ENCODE peak calls at places on chromosomes 11 and 22, in nine cellular contexts. I is NCI-H1105 treated with DMSO at 0.1 percent for 48 hours; W is M059J; Y is activated T-helper 1 cell treated with Interleukin-2 at 50 U/mL for 16 hours; Q is amniotic stem cell; C is stimulated activated CD8-positive, alpha-beta memory T cell treated with anti-CD3 and anti-CD28 coated beads, Interleukin-4, amount 100 ng/mL, for 1 hour; J is CD8-positive, alpha-beta T cell; F is OCI-LY7; B is NCI-H526 treated with DMSO at 0.1 percent for 48 hours. A is an unnamed sample.

GRCh38 chr22:24200616-24201212 is 19.4 kb downstream of the SUSD2 start:
- DNase-seq in Y (no peak), I (no peak), C (no peak), W (peak; percentile 82), F (no peak), J (no peak), B (no peak), Q (no peak), A (no peak)

GRCh38 chr22:38107692-38108515 is 2.6 kb downstream of the BAIAP2L2 start:
- DNase-seq in Y (no peak), C (no peak), B (no peak), W (no peak), F (no peak), I (no peak), J (no peak), Q (no peak), A (no peak)

GRCh38 chr22:41976961-41977566 is 7.8 kb downstream of the SEPTIN3 start:
- DNase-seq in Y (no peak), J (no peak), C (no peak), W (no peak), F (no peak), B (no peak), Q (no peak), I (peak; percentile 52), A (no peak)

GRCh38 chr22:23608583-23608982 is 23.5 kb downstream of the DRICH1 start:
- DNase-seq in B (no peak), W (peak; percentile 9), I (no peak), J (no peak), F (no peak), Q (no peak), C (no peak), Y (no peak), A (no peak)

GRCh38 chr22:23511627-23512347 is 68.3 kb downstream of the IGLL1 start:
- DNase-seq in B (no peak), W (no peak), I (no peak), F (no peak), J (no peak), Q (no peak), Y (no peak), C (no peak), A (no peak)

GRCh38 chr11:8071616-8072581 is 9.1 kb upstream of the TUB start:
- DNase-seq in W (no peak), J (no peak), F (no peak), C (no peak), Y (no peak), B (no peak), Q (no peak), I (no peak), A (no peak)

GRCh38 chr11:3827434-3828186 is 13.1 kb downstream of the RHOG start:
- DNase-seq in B (no peak), F (no peak), Q (no peak), I (no peak), Y (no peak), W (no peak), C (no peak), J (no peak), A (no peak)

GRCh38 chr11:94328587-94329080 is 24.3 kb downstream of the IZUMO1R start:
- DNase-seq in B (no peak), I (no peak), C (no peak), Y (no peak), Q (no peak), F (no peak), J (no peak), W (no peak), A (no peak)

GRCh38 chr11:98732947-98733346 is 287.8 kb upstream of the CNTN5 start:
- DNase-seq in F (no peak), I (no peak), B (no peak), Y (no peak), J (no peak), C (no peak), W (no peak), Q (no peak), A (no peak)

GRCh38 chr22:25141994-25142620 is 57.6 kb upstream of the CRYBB3 start:
- DNase-seq in Y (no peak), J (no peak), I (no peak), Q (no peak), C (no peak), B (no peak), W (no peak), F (no peak), A (no peak)

GRCh38 chr11:69880041-69880802 is 61.0 kb upstream of the FGF3 start:
- DNase-seq in F (no peak), J (no peak), I (no peak), B (no peak), W (no peak), Y (no peak), Q (no peak), C (no peak), A (no peak)

GRCh38 chr22:19772673-19773469 is 12.3 kb downstream of the TBX1 start:
- DNase-seq in J (no peak), B (peak; percentile 89), C (no peak), I (no peak), F (peak; percentile 98), Q (no peak), Y (no peak), W (no peak), A (no peak)

GRCh38 chr11:110338684-110339083 is 42.3 kb upstream of the RDX start:
- DNase-seq in J (no peak), F (peak; percentile 37), I (no peak), Q (no peak), C (no peak), Y (no peak), B (no peak), W (no peak), A (no peak)

GRCh38 chr11:34154059-34154875 is 48.8 kb downstream of the NAT10 start:
- DNase-seq in F (peak; percentile 62), W (no peak), C (no peak), J (no peak), I (no peak), Y (no peak), B (no peak), Q (no peak), A (no peak)

GRCh38 chr11:95050595-95051202 is 1.5 kb downstream of the KDM4F start:
- DNase-seq in J (no peak), I (no peak), Y (no peak), F (no peak), B (no peak), Q (no peak), C (no peak), W (no peak), A (no peak)

GRCh38 chr11:108929241-108929640 is 264.4 kb downstream of the DDX10 start:
- DNase-seq in J (no peak), W (peak; percentile 94), C (no peak), F (no peak), I (no peak), B (no peak), Q (peak; percentile 62), Y (no peak), A (no peak)

GRCh38 chr11:61587541-61587941 is 6.7 kb upstream of the SYT7 start:
- DNase-seq in C (no peak), Q (no peak), I (no peak), Y (peak; percentile 35), B (no peak), J (peak; percentile 73), F (no peak), W (peak; percentile 24), A (no peak)

GRCh38 chr22:44403166-44403565 is 90.4 kb upstream of the SHISAL1 start:
- DNase-seq in B (no peak), F (no peak), Y (no peak), I (no peak), C (no peak), Q (no peak), W (no peak), J (no peak), A (no peak)

GRCh38 chr11:21888814-21889213 is 304.1 kb upstream of the ANO5 start:
- DNase-seq in Y (no peak), I (no peak), B (no peak), W (no peak), J (no peak), F (no peak), C (no peak), Q (no peak), A (no peak)

GRCh38 chr11:77081976-77082836 is 15.4 kb downstream of the CAPN5 start:
- DNase-seq in W (no peak), Y (no peak), J (no peak), F (no peak), I (no peak), B (no peak), C (no peak), Q (no peak), A (no peak)

GRCh38 chr22:27534720-27535125 is 266.8 kb downstream of the MN1 start:
- DNase-seq in C (no peak), J (no peak), Q (no peak), Y (no peak), I (no peak), W (peak; percentile 54), B (no peak), F (no peak), A (no peak)

GRCh38 chr22:29519996-29520395 is 33.6 kb downstream of the THOC5 start:
- DNase-seq in J (no peak), Q (no peak), W (no peak), F (no peak), Y (no peak), I (no peak), B (no peak), C (no peak), A (no peak)

GRCh38 chr22:32103648-32104326 is 55.3 kb downstream of the C22orf42 start:
- DNase-seq in J (no peak), C (no peak), Q (no peak), F (peak; percentile 11), B (no peak), Y (no peak), I (peak; percentile 38), W (no peak), A (no peak)

GRCh38 chr22:50576806-50577696 is 1.2 kb downstream of the CPT1B start:
- DNase-seq in B (no peak), Q (no peak), I (no peak), Y (no peak), C (no peak), F (no peak), J (no peak), W (no peak), A (no peak)

GRCh38 chr22:20228055-20228938 is 39.8 kb downstream of the RTN4R start:
- DNase-seq in Q (no peak), J (no peak), B (no peak), I (no peak), F (no peak), W (no peak), Y (no peak), C (no peak), A (no peak)

GRCh38 chr11:57647960-57648776 is 1.5 kb downstream of the YPEL4 start:
- DNase-seq in W (peak; percentile 42), Q (no peak), B (no peak), I (no peak), Y (no peak), C (no peak), F (no peak), J (no peak), A (no peak)

GRCh38 chr11:128949791-128950454 is 7.3 kb upstream of the TP53AIP1 start:
- DNase-seq in Y (no peak), I (no peak), W (no peak), C (no peak), Q (no peak), J (no peak), F (no peak), B (no peak), A (no peak)

GRCh38 chr11:83895516-83895915 is 609.3 kb upstream of the CCDC90B start:
- DNase-seq in F (no peak), B (no peak), C (no peak), J (no peak), Q (no peak), W (no peak), I (no peak), Y (no peak), A (no peak)

GRCh38 chr11:38865922-38866321 is 2267.9 kb upstream of the RAG2 start:
- DNase-seq in W (no peak), I (no peak), C (no peak), Q (no peak), B (no peak), J (no peak), F (no peak), Y (no peak), A (no peak)

GRCh38 chr11:106152013-106152412 is 74.6 kb downstream of the AASDHPPT start:
- DNase-seq in B (peak; percentile 69), W (peak; percentile 45), I (no peak), J (no peak), Y (no peak), Q (no peak), F (no peak), C (no peak), A (no peak)

GRCh38 chr22:20064545-20065262 is 15.3 kb upstream of the DGCR8 start:
- DNase-seq in Y (no peak), J (no peak), F (no peak), C (no peak), W (no peak), I (no peak), B (no peak), Q (no peak), A (no peak)

A was measured in T-helper 2 cell.